ENCODE peak calls at places on chromosomes 13 and 19, in ten cellular contexts. One of them, this sample, is unnamed.

GRCh38 chr19:33627526-33627925 is 5.8 kb downstream of the CHST8 start:
- DNase-seq in stimulated activated CD4-positive, alpha-beta T cell treated with anti-CD3 and anti-CD28 coated beads, Interleukin-1b, Interleukin-23, amount 100 ng/mL, for 1 hour: no peak
- DNase-seq in activated T-cell treated with anti-CD3 and anti-CD28 coated beads, Interleukin-2, amount 50 U/mL, for 72 hours: no peak
- DNase-seq in anterior cingulate cortex: no peak
- DNase-seq in HuH-7: no peak
- DNase-seq in iris pigment epithelial cell: no peak
- DNase-seq in smooth muscle cell of the brain vasculature: no peak
- DNase-seq in GM18507: no peak
- DNase-seq in right atrium auricular region: no peak
- DNase-seq in activated CD4-positive, CD25-positive, alpha-beta regulatory T cell: no peak
- DNase-seq in this sample: peak

GRCh38 chr19:52734340-52734892 is 428 bp downstream of the ZNF611 start:
- DNase-seq in stimulated activated CD4-positive, alpha-beta T cell treated with anti-CD3 and anti-CD28 coated beads, Interleukin-1b, Interleukin-23, amount 100 ng/mL, for 1 hour: no peak
- DNase-seq in activated T-cell treated with anti-CD3 and anti-CD28 coated beads, Interleukin-2, amount 50 U/mL, for 72 hours: peak
- DNase-seq in anterior cingulate cortex: no peak
- DNase-seq in HuH-7: peak
- DNase-seq in iris pigment epithelial cell: peak
- DNase-seq in smooth muscle cell of the brain vasculature: no peak
- DNase-seq in GM18507: no peak
- DNase-seq in right atrium auricular region: no peak
- DNase-seq in activated CD4-positive, CD25-positive, alpha-beta regulatory T cell: no peak
- DNase-seq in this sample: no peak

GRCh38 chr13:46122304-46122703 is 17.5 kb upstream of the CPB2 start:
- DNase-seq in stimulated activated CD4-positive, alpha-beta T cell treated with anti-CD3 and anti-CD28 coated beads, Interleukin-1b, Interleukin-23, amount 100 ng/mL, for 1 hour: no peak
- DNase-seq in activated T-cell treated with anti-CD3 and anti-CD28 coated beads, Interleukin-2, amount 50 U/mL, for 72 hours: no peak
- DNase-seq in anterior cingulate cortex: no peak
- DNase-seq in HuH-7: no peak
- DNase-seq in iris pigment epithelial cell: no peak
- DNase-seq in smooth muscle cell of the brain vasculature: no peak
- DNase-seq in GM18507: no peak
- DNase-seq in right atrium auricular region: no peak
- DNase-seq in activated CD4-positive, CD25-positive, alpha-beta regulatory T cell: no peak
- DNase-seq in this sample: no peak

GRCh38 chr13:89205856-89206255 is 1534.7 kb downstream of the SLITRK5 start:
- DNase-seq in stimulated activated CD4-positive, alpha-beta T cell treated with anti-CD3 and anti-CD28 coated beads, Interleukin-1b, Interleukin-23, amount 100 ng/mL, for 1 hour: no peak
- DNase-seq in activated T-cell treated with anti-CD3 and anti-CD28 coated beads, Interleukin-2, amount 50 U/mL, for 72 hours: no peak
- DNase-seq in anterior cingulate cortex: no peak
- DNase-seq in HuH-7: no peak
- DNase-seq in iris pigment epithelial cell: no peak
- DNase-seq in smooth muscle cell of the brain vasculature: no peak
- DNase-seq in GM18507: no peak
- DNase-seq in right atrium auricular region: no peak
- DNase-seq in activated CD4-positive, CD25-positive, alpha-beta regulatory T cell: no peak
- DNase-seq in this sample: no peak

GRCh38 chr13:102617697-102618350 is 21.0 kb downstream of the TPP2 start:
- DNase-seq in stimulated activated CD4-positive, alpha-beta T cell treated with anti-CD3 and anti-CD28 coated beads, Interleukin-1b, Interleukin-23, amount 100 ng/mL, for 1 hour: no peak
- DNase-seq in activated T-cell treated with anti-CD3 and anti-CD28 coated beads, Interleukin-2, amount 50 U/mL, for 72 hours: no peak
- DNase-seq in anterior cingulate cortex: no peak
- DNase-seq in HuH-7: no peak
- DNase-seq in iris pigment epithelial cell: no peak
- DNase-seq in smooth muscle cell of the brain vasculature: no peak
- DNase-seq in GM18507: no peak
- DNase-seq in right atrium auricular region: no peak
- DNase-seq in activated CD4-positive, CD25-positive, alpha-beta regulatory T cell: no peak
- DNase-seq in this sample: no peak

GRCh38 chr13:20160346-20161274 is at the start of gene GJA3:
- DNase-seq in stimulated activated CD4-positive, alpha-beta T cell treated with anti-CD3 and anti-CD28 coated beads, Interleukin-1b, Interleukin-23, amount 100 ng/mL, for 1 hour: no peak
- DNase-seq in activated T-cell treated with anti-CD3 and anti-CD28 coated beads, Interleukin-2, amount 50 U/mL, for 72 hours: peak
- DNase-seq in anterior cingulate cortex: no peak
- DNase-seq in HuH-7: peak
- DNase-seq in iris pigment epithelial cell: peak
- DNase-seq in smooth muscle cell of the brain vasculature: no peak
- DNase-seq in GM18507: no peak
- DNase-seq in right atrium auricular region: peak
- DNase-seq in activated CD4-positive, CD25-positive, alpha-beta regulatory T cell: no peak
- DNase-seq in this sample: no peak

GRCh38 chr19:33736787-33737186 is 59.9 kb upstream of the KCTD15 start:
- DNase-seq in stimulated activated CD4-positive, alpha-beta T cell treated with anti-CD3 and anti-CD28 coated beads, Interleukin-1b, Interleukin-23, amount 100 ng/mL, for 1 hour: no peak
- DNase-seq in activated T-cell treated with anti-CD3 and anti-CD28 coated beads, Interleukin-2, amount 50 U/mL, for 72 hours: no peak
- DNase-seq in anterior cingulate cortex: no peak
- DNase-seq in HuH-7: no peak
- DNase-seq in iris pigment epithelial cell: no peak
- DNase-seq in smooth muscle cell of the brain vasculature: no peak
- DNase-seq in GM18507: no peak
- DNase-seq in right atrium auricular region: no peak
- DNase-seq in activated CD4-positive, CD25-positive, alpha-beta regulatory T cell: no peak
- DNase-seq in this sample: no peak

GRCh38 chr13:43305416-43305815 is 282.0 kb downstream of the DNAJC15 start:
- DNase-seq in stimulated activated CD4-positive, alpha-beta T cell treated with anti-CD3 and anti-CD28 coated beads, Interleukin-1b, Interleukin-23, amount 100 ng/mL, for 1 hour: no peak
- DNase-seq in activated T-cell treated with anti-CD3 and anti-CD28 coated beads, Interleukin-2, amount 50 U/mL, for 72 hours: no peak
- DNase-seq in anterior cingulate cortex: no peak
- DNase-seq in HuH-7: no peak
- DNase-seq in iris pigment epithelial cell: no peak
- DNase-seq in smooth muscle cell of the brain vasculature: no peak
- DNase-seq in GM18507: no peak
- DNase-seq in right atrium auricular region: no peak
- DNase-seq in activated CD4-positive, CD25-positive, alpha-beta regulatory T cell: no peak
- DNase-seq in this sample: no peak

GRCh38 chr19:38663156-38663651 is 15.8 kb downstream of the ACTN4 start:
- DNase-seq in stimulated activated CD4-positive, alpha-beta T cell treated with anti-CD3 and anti-CD28 coated beads, Interleukin-1b, Interleukin-23, amount 100 ng/mL, for 1 hour: no peak
- DNase-seq in activated T-cell treated with anti-CD3 and anti-CD28 coated beads, Interleukin-2, amount 50 U/mL, for 72 hours: no peak
- DNase-seq in anterior cingulate cortex: no peak
- DNase-seq in HuH-7: no peak
- DNase-seq in iris pigment epithelial cell: no peak
- DNase-seq in smooth muscle cell of the brain vasculature: no peak
- DNase-seq in GM18507: no peak
- DNase-seq in right atrium auricular region: no peak
- DNase-seq in activated CD4-positive, CD25-positive, alpha-beta regulatory T cell: no peak
- DNase-seq in this sample: no peak

GRCh38 chr19:54660967-54661366 is 1.8 kb upstream of the LILRB4 start:
- DNase-seq in stimulated activated CD4-positive, alpha-beta T cell treated with anti-CD3 and anti-CD28 coated beads, Interleukin-1b, Interleukin-23, amount 100 ng/mL, for 1 hour: no peak
- DNase-seq in activated T-cell treated with anti-CD3 and anti-CD28 coated beads, Interleukin-2, amount 50 U/mL, for 72 hours: no peak
- DNase-seq in anterior cingulate cortex: no peak
- DNase-seq in HuH-7: no peak
- DNase-seq in iris pigment epithelial cell: no peak
- DNase-seq in smooth muscle cell of the brain vasculature: no peak
- DNase-seq in GM18507: no peak
- DNase-seq in right atrium auricular region: no peak
- DNase-seq in activated CD4-positive, CD25-positive, alpha-beta regulatory T cell: no peak
- DNase-seq in this sample: no peak

GRCh38 chr13:41059466-41059865 is 1.8 kb upstream of the WBP4 start:
- DNase-seq in stimulated activated CD4-positive, alpha-beta T cell treated with anti-CD3 and anti-CD28 coated beads, Interleukin-1b, Interleukin-23, amount 100 ng/mL, for 1 hour: no peak
- DNase-seq in activated T-cell treated with anti-CD3 and anti-CD28 coated beads, Interleukin-2, amount 50 U/mL, for 72 hours: no peak
- DNase-seq in anterior cingulate cortex: no peak
- DNase-seq in HuH-7: no peak
- DNase-seq in iris pigment epithelial cell: no peak
- DNase-seq in smooth muscle cell of the brain vasculature: no peak
- DNase-seq in GM18507: no peak
- DNase-seq in right atrium auricular region: no peak
- DNase-seq in activated CD4-positive, CD25-positive, alpha-beta regulatory T cell: no peak
- DNase-seq in this sample: no peak

GRCh38 chr13:24264976-24265375 is 44.4 kb upstream of the C1QTNF9 start:
- DNase-seq in stimulated activated CD4-positive, alpha-beta T cell treated with anti-CD3 and anti-CD28 coated beads, Interleukin-1b, Interleukin-23, amount 100 ng/mL, for 1 hour: peak
- DNase-seq in activated T-cell treated with anti-CD3 and anti-CD28 coated beads, Interleukin-2, amount 50 U/mL, for 72 hours: peak
- DNase-seq in anterior cingulate cortex: no peak
- DNase-seq in HuH-7: no peak
- DNase-seq in iris pigment epithelial cell: no peak
- DNase-seq in smooth muscle cell of the brain vasculature: no peak
- DNase-seq in GM18507: no peak
- DNase-seq in right atrium auricular region: peak
- DNase-seq in activated CD4-positive, CD25-positive, alpha-beta regulatory T cell: peak
- DNase-seq in this sample: no peak

GRCh38 chr13:106078191-106078590 is 457.3 kb downstream of the EFNB2 start:
- DNase-seq in stimulated activated CD4-positive, alpha-beta T cell treated with anti-CD3 and anti-CD28 coated beads, Interleukin-1b, Interleukin-23, amount 100 ng/mL, for 1 hour: no peak
- DNase-seq in activated T-cell treated with anti-CD3 and anti-CD28 coated beads, Interleukin-2, amount 50 U/mL, for 72 hours: no peak
- DNase-seq in anterior cingulate cortex: no peak
- DNase-seq in HuH-7: no peak
- DNase-seq in iris pigment epithelial cell: peak
- DNase-seq in smooth muscle cell of the brain vasculature: no peak
- DNase-seq in GM18507: no peak
- DNase-seq in right atrium auricular region: no peak
- DNase-seq in activated CD4-positive, CD25-positive, alpha-beta regulatory T cell: no peak
- DNase-seq in this sample: no peak

GRCh38 chr13:96552523-96552922 is 441.8 kb downstream of the OXGR1 start:
- DNase-seq in stimulated activated CD4-positive, alpha-beta T cell treated with anti-CD3 and anti-CD28 coated beads, Interleukin-1b, Interleukin-23, amount 100 ng/mL, for 1 hour: no peak
- DNase-seq in activated T-cell treated with anti-CD3 and anti-CD28 coated beads, Interleukin-2, amount 50 U/mL, for 72 hours: no peak
- DNase-seq in anterior cingulate cortex: no peak
- DNase-seq in HuH-7: no peak
- DNase-seq in iris pigment epithelial cell: no peak
- DNase-seq in smooth muscle cell of the brain vasculature: no peak
- DNase-seq in GM18507: no peak
- DNase-seq in right atrium auricular region: no peak
- DNase-seq in activated CD4-positive, CD25-positive, alpha-beta regulatory T cell: no peak
- DNase-seq in this sample: no peak

GRCh38 chr13:113859311-113860050 is 4.4 kb downstream of the GAS6 start:
- DNase-seq in stimulated activated CD4-positive, alpha-beta T cell treated with anti-CD3 and anti-CD28 coated beads, Interleukin-1b, Interleukin-23, amount 100 ng/mL, for 1 hour: no peak
- DNase-seq in activated T-cell treated with anti-CD3 and anti-CD28 coated beads, Interleukin-2, amount 50 U/mL, for 72 hours: no peak
- DNase-seq in anterior cingulate cortex: no peak
- DNase-seq in HuH-7: no peak
- DNase-seq in iris pigment epithelial cell: no peak
- DNase-seq in smooth muscle cell of the brain vasculature: no peak
- DNase-seq in GM18507: no peak
- DNase-seq in right atrium auricular region: peak
- DNase-seq in activated CD4-positive, CD25-positive, alpha-beta regulatory T cell: no peak
- DNase-seq in this sample: peak

GRCh38 chr13:67619987-67620386 is 389.9 kb upstream of the PCDH9 start:
- DNase-seq in stimulated activated CD4-positive, alpha-beta T cell treated with anti-CD3 and anti-CD28 coated beads, Interleukin-1b, Interleukin-23, amount 100 ng/mL, for 1 hour: no peak
- DNase-seq in activated T-cell treated with anti-CD3 and anti-CD28 coated beads, Interleukin-2, amount 50 U/mL, for 72 hours: no peak
- DNase-seq in anterior cingulate cortex: no peak
- DNase-seq in HuH-7: no peak
- DNase-seq in iris pigment epithelial cell: peak
- DNase-seq in smooth muscle cell of the brain vasculature: peak
- DNase-seq in GM18507: no peak
- DNase-seq in right atrium auricular region: no peak
- DNase-seq in activated CD4-positive, CD25-positive, alpha-beta regulatory T cell: no peak
- DNase-seq in this sample: no peak

GRCh38 chr13:66036024-66036614 is 1194.0 kb downstream of the PCDH9 start:
- DNase-seq in stimulated activated CD4-positive, alpha-beta T cell treated with anti-CD3 and anti-CD28 coated beads, Interleukin-1b, Interleukin-23, amount 100 ng/mL, for 1 hour: no peak
- DNase-seq in activated T-cell treated with anti-CD3 and anti-CD28 coated beads, Interleukin-2, amount 50 U/mL, for 72 hours: no peak
- DNase-seq in anterior cingulate cortex: no peak
- DNase-seq in HuH-7: peak
- DNase-seq in iris pigment epithelial cell: peak
- DNase-seq in smooth muscle cell of the brain vasculature: no peak
- DNase-seq in GM18507: no peak
- DNase-seq in right atrium auricular region: no peak
- DNase-seq in activated CD4-positive, CD25-positive, alpha-beta regulatory T cell: no peak
- DNase-seq in this sample: no peak

GRCh38 chr19:10389863-10390262 is 9.5 kb upstream of the TYK2 start:
- DNase-seq in stimulated activated CD4-positive, alpha-beta T cell treated with anti-CD3 and anti-CD28 coated beads, Interleukin-1b, Interleukin-23, amount 100 ng/mL, for 1 hour: no peak
- DNase-seq in activated T-cell treated with anti-CD3 and anti-CD28 coated beads, Interleukin-2, amount 50 U/mL, for 72 hours: no peak
- DNase-seq in anterior cingulate cortex: no peak
- DNase-seq in HuH-7: no peak
- DNase-seq in iris pigment epithelial cell: no peak
- DNase-seq in smooth muscle cell of the brain vasculature: no peak
- DNase-seq in GM18507: no peak
- DNase-seq in right atrium auricular region: no peak
- DNase-seq in activated CD4-positive, CD25-positive, alpha-beta regulatory T cell: no peak
- DNase-seq in this sample: no peak

GRCh38 chr13:27917121-27917947 is 2.5 kb upstream of the PDX1 start:
- DNase-seq in stimulated activated CD4-positive, alpha-beta T cell treated with anti-CD3 and anti-CD28 coated beads, Interleukin-1b, Interleukin-23, amount 100 ng/mL, for 1 hour: no peak
- DNase-seq in activated T-cell treated with anti-CD3 and anti-CD28 coated beads, Interleukin-2, amount 50 U/mL, for 72 hours: peak
- DNase-seq in anterior cingulate cortex: no peak
- DNase-seq in HuH-7: no peak
- DNase-seq in iris pigment epithelial cell: no peak
- DNase-seq in smooth muscle cell of the brain vasculature: no peak
- DNase-seq in GM18507: no peak
- DNase-seq in right atrium auricular region: no peak
- DNase-seq in activated CD4-positive, CD25-positive, alpha-beta regulatory T cell: no peak
- DNase-seq in this sample: no peak

This sample was measured in posterior vena cava.